ENCODE peak calls at places on chromosomes 5 and 9, in six cellular contexts. V is GM23338, X is globus pallidus, Q is LHCN-M2, G is bronchial epithelial cell, J is kidney. R is an unnamed sample.

GRCh38 chr5:96854067-96854466 is 22.2 kb upstream of the ERAP2 start:
- DNase-seq in V (no peak), X (no peak), Q (no peak), G (no peak), J (no peak), R (no peak)

GRCh38 chr9:107545036-107545435 is 55.5 kb upstream of the KLF4 start:
- DNase-seq in V (no peak), X (no peak), Q (no peak), G (no peak), J (no peak), R (no peak)

GRCh38 chr5:134406390-134406789 is 5.3 kb downstream of the CDKN2AIPNL start:
- DNase-seq in V (no peak), X (no peak), Q (peak), G (peak), J (no peak), R (no peak)

GRCh38 chr9:76703270-76703669 is 61.0 kb upstream of the PCA3 start:
- DNase-seq in V (no peak), X (no peak), Q (no peak), G (no peak), J (no peak), R (no peak)

GRCh38 chr9:113151696-113152630 is 1.2 kb downstream of the SLC31A2 start:
- DNase-seq in V (no peak), X (no peak), Q (peak), G (no peak), J (no peak), R (peak)

GRCh38 chr5:171342362-171343111 is 33.5 kb downstream of the TLX3 start:
- DNase-seq in V (peak), X (peak), Q (peak), G (peak), J (peak), R (peak)

GRCh38 chr5:148820778-148821395 is 5.5 kb upstream of the ADRB2 start:
- DNase-seq in V (peak), X (no peak), Q (peak), G (peak), J (no peak), R (no peak)

GRCh38 chr5:54090495-54091084 is 219.8 kb downstream of the ARL15 start:
- DNase-seq in V (peak), X (no peak), Q (peak), G (peak), J (no peak), R (no peak)

GRCh38 chr9:7479300-7479699 is 320.3 kb downstream of the DMAC1 start:
- DNase-seq in V (peak), X (no peak), Q (no peak), G (peak), J (no peak), R (no peak)

GRCh38 chr9:104861406-104861805 is 66.5 kb downstream of the ABCA1 start:
- DNase-seq in V (no peak), X (no peak), Q (no peak), G (no peak), J (no peak), R (no peak)

GRCh38 chr5:16953729-16954128 is 17.6 kb upstream of the MYO10 start:
- DNase-seq in V (no peak), X (no peak), Q (no peak), G (no peak), J (no peak), R (no peak)

GRCh38 chr5:1127991-1128785 is 16.3 kb upstream of the SLC12A7 start:
- DNase-seq in V (no peak), X (no peak), Q (no peak), G (no peak), J (peak), R (no peak)

GRCh38 chr9:114745879-114746550 is 59.8 kb downstream of the TNFSF15 start:
- DNase-seq in V (no peak), X (no peak), Q (no peak), G (no peak), J (no peak), R (no peak)

GRCh38 chr5:61352612-61353156 is 20.6 kb downstream of the ZSWIM6 start:
- DNase-seq in V (no peak), X (no peak), Q (no peak), G (no peak), J (no peak), R (no peak)